ENCODE peak calls at places on chromosome 13, in five cellular contexts. R is nucleus accumbens; K is Calu3; Q is stimulated activated naive CD8-positive, alpha-beta T cell treated with anti-CD3 and anti-CD28 coated beads, Interleukin-15, Interleukin-2, amounts not matched to agents 100 U/mL and 50 U/mL, for 24 hours; Z is glutamatergic neuron. N is an unnamed sample.
A peak's percentile ranks its signal among the peaks of the same experiment; 100 is the strongest.

GRCh38 chr13:21106089-21106488 is 44.7 kb upstream of the LATS2 start:
- DNase-seq in K (no peak), Z (no peak), R (no peak), Q (no peak), N (no peak)

GRCh38 chr13:23701646-23702045 is 131.4 kb downstream of the TNFRSF19 start:
- DNase-seq in Q (no peak), Z (no peak), R (no peak), K (no peak), N (peak; percentile 36)

GRCh38 chr13:22372261-22372660 is 701.4 kb downstream of the FGF9 start:
- DNase-seq in K (peak; percentile 0), R (no peak), Z (no peak), Q (no peak), N (no peak)

GRCh38 chr13:70173236-70173959 is 65.1 kb upstream of the KLHL1 start:
- DNase-seq in R (no peak), K (no peak), Q (no peak), Z (no peak), N (no peak)

GRCh38 chr13:106477303-106477702 is 58.2 kb downstream of the EFNB2 start:
- DNase-seq in R (no peak), Z (no peak), Q (no peak), K (no peak), N (no peak)

GRCh38 chr13:25619897-25620296 is 248.1 kb downstream of the ATP8A2 start:
- DNase-seq in Q (no peak), R (no peak), K (no peak), Z (no peak), N (no peak)

GRCh38 chr13:28329395-28330158 is 165.4 kb downstream of the FLT1 start:
- DNase-seq in Z (no peak), Q (no peak), K (no peak), R (no peak), N (no peak)

GRCh38 chr13:33494596-33495214 is 209.2 kb upstream of the STARD13 start:
- DNase-seq in Z (no peak), Q (no peak), R (no peak), K (no peak), N (no peak)

GRCh38 chr13:45133396-45134118 is 13.2 kb downstream of the GTF2F2 start:
- DNase-seq in Q (no peak), K (no peak), R (no peak), Z (no peak), N (no peak)

GRCh38 chr13:50073340-50073739 is 58.1 kb downstream of the KCNRG start:
- DNase-seq in Z (no peak), Q (no peak), R (no peak), K (no peak), N (no peak)

GRCh38 chr13:25065974-25066770 is 29.8 kb upstream of the PABPC3 start:
- DNase-seq in Z (no peak), R (no peak), Q (no peak), K (no peak), N (no peak)

GRCh38 chr13:33169273-33169980 is 116.1 kb downstream of the STARD13 start:
- DNase-seq in Z (no peak), K (no peak), Q (no peak), R (no peak), N (no peak)

GRCh38 chr13:58950911-58951310 is 1212.8 kb downstream of the DIAPH3 start:
- DNase-seq in K (no peak), R (no peak), Q (no peak), Z (no peak), N (no peak)

GRCh38 chr13:26584713-26585112 is 27.2 kb downstream of the WASF3 start:
- DNase-seq in Q (no peak), R (no peak), Z (no peak), K (no peak), N (no peak)

GRCh38 chr13:85411608-85412007 is 387.6 kb downstream of the SLITRK6 start:
- DNase-seq in Z (no peak), R (no peak), K (no peak), Q (no peak), N (no peak)

GRCh38 chr13:109400625-109401257 is 385.6 kb downstream of the IRS2 start:
- DNase-seq in R (no peak), Q (no peak), Z (no peak), K (no peak), N (no peak)

GRCh38 chr13:63463782-63464610 is 2048.3 kb upstream of the PCDH20 start:
- DNase-seq in R (no peak), Z (no peak), K (no peak), Q (no peak), N (no peak)

GRCh38 chr13:34256236-34256635 is 438.3 kb downstream of the RFC3 start:
- DNase-seq in Z (no peak), Q (no peak), K (no peak), R (no peak), N (no peak)

GRCh38 chr13:60617863-60618733 is 221.1 kb downstream of the TDRD3 start:
- DNase-seq in K (no peak), R (peak; percentile 1), Z (no peak), Q (no peak), N (no peak)

GRCh38 chr13:110047511-110047910 is 259.4 kb downstream of the COL4A1 start:
- DNase-seq in Q (no peak), R (no peak), K (no peak), Z (no peak), N (no peak)

N was measured in mucosa of descending colon.